ENCODE peak calls at places on chromosomes 6 and 20, in six cellular contexts. A is sigmoid colon, Y is endothelial cell of umbilical vein, V is GM23338, U is upper lobe of left lung, X is breast epithelium. J is an unnamed sample.

GRCh38 chr20:53708129-53708968 is 114.7 kb upstream of the ZNF217 start:
- DNase-seq in A (no peak), Y (no peak), V (no peak), U (no peak), X (no peak), J (no peak)

GRCh38 chr6:154243793-154244768 is 112.5 kb downstream of the IPCEF1 start:
- DNase-seq in A (no peak), Y (no peak), V (no peak), U (no peak), X (no peak), J (no peak)

GRCh38 chr20:35443003-35443402 is 5.0 kb upstream of the GDF5 start:
- DNase-seq in A (no peak), Y (no peak), V (no peak), U (no peak), X (no peak), J (no peak)

GRCh38 chr6:52503853-52504777 is 72.7 kb downstream of the TRAM2 start:
- DNase-seq in A (peak; percentile 83), Y (peak; percentile 49), V (no peak), U (peak; percentile 97), X (peak; percentile 92), J (peak; percentile 96)

GRCh38 chr20:49948809-49949507 is 12.8 kb downstream of the RNF114 start:
- DNase-seq in A (no peak), Y (no peak), V (no peak), U (no peak), X (no peak), J (no peak)

GRCh38 chr6:166474721-166475565 is 92.2 kb upstream of the MPC1 start:
- DNase-seq in A (no peak), Y (no peak), V (no peak), U (no peak), X (no peak), J (no peak)

GRCh38 chr6:3176562-3177355 is 19.4 kb upstream of the TUBB2A start:
- DNase-seq in A (no peak), Y (peak; percentile 69), V (no peak), U (peak; percentile 43), X (no peak), J (no peak)

GRCh38 chr6:88008411-88008810 is 39.2 kb upstream of the SPACA1 start:
- DNase-seq in A (no peak), Y (no peak), V (no peak), U (no peak), X (no peak), J (no peak)

GRCh38 chr6:2799936-2800527 is 34.8 kb downstream of the WRNIP1 start:
- DNase-seq in A (no peak), Y (peak; percentile 87), V (no peak), U (no peak), X (no peak), J (no peak)

GRCh38 chr6:25173951-25174474 is 105.2 kb upstream of the CARMIL1 start:
- DNase-seq in A (no peak), Y (peak; percentile 93), V (no peak), U (peak; percentile 65), X (no peak), J (no peak)

GRCh38 chr6:108118791-108119211 is 44.3 kb upstream of the OSTM1 start:
- DNase-seq in A (no peak), Y (peak; percentile 30), V (no peak), U (no peak), X (no peak), J (no peak)

GRCh38 chr6:20877008-20877937 is 343.0 kb downstream of the CDKAL1 start:
- DNase-seq in A (peak; percentile 69), Y (peak; percentile 94), V (no peak), U (peak; percentile 79), X (peak; percentile 62), J (no peak)

DNA sequence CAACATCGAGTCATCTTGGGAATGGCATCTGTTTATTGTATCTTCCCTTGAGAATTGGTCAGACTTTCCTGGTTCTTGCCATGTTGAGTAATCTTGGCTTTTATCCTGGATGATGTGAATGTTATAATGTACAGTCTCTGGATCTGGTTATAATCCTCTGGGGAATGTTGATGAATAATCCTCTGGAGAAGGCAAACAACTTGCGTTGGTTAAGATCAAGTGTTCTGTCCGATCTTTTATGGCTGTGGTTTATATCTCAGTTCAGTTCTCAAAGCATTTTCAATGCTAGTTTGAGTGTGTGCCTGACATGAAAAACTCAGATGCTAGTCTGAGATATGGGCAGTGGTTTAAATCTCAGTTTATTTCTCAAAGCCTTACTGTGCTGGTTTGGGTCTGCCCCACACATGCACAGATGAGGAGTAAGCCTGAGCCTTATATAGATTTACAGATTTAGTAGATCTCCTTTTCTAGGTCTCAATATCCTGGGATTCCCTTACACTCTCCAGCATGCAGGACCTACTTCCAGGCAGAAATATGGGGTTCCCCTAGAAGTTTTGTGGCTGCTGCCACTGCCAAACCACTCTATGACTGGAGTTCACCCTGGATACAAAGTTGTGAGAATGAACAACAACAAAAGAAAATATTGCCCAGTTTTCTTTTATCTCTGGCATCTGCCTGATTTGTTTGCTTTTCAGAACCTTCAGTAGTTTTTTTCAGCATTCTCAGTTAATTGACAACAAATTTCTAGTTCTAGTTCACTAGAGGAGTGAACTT is 191.8 kb upstream of the MAN1A1 start:
- DNase-seq in A (no peak), Y (no peak), V (no peak), U (no peak), X (no peak), J (no peak)
- TF ChIP-seq POLR2AphosphoS5 in A (peak; percentile 100), Y (no peak), V (no peak), U (no peak), X (no peak), J (peak; percentile 45)

GRCh38 chr6:37725967-37726366 is 28.3 kb upstream of the MDGA1 start:
- DNase-seq in A (no peak), Y (no peak), V (no peak), U (no peak), X (no peak), J (no peak)
- H3K4me3 ChIP-seq in A (no peak overlapping the region), Y (no peak overlapping the region), V (no peak overlapping the region), U (no peak overlapping the region), X (no peak overlapping the region), J (no peak overlapping the region)

GRCh38 chr6:168828800-168829199 is 387.8 kb downstream of the SMOC2 start:
- DNase-seq in A (no peak), Y (no peak), V (no peak), U (no peak), X (no peak), J (no peak)

GRCh38 chr6:168825226-168826077 is 384.5 kb downstream of the SMOC2 start:
- DNase-seq in A (no peak), Y (no peak), V (no peak), U (no peak), X (no peak), J (no peak)

GRCh38 chr6:168827484-168827883 is 386.5 kb downstream of the SMOC2 start:
- DNase-seq in A (no peak), Y (no peak), V (no peak), U (no peak), X (no peak), J (no peak)

GRCh38 chr6:168826078-168826390 is 385.1 kb downstream of the SMOC2 start:
- DNase-seq in A (no peak), Y (no peak), V (no peak), U (no peak), X (no peak), J (no peak)

GRCh38 chr6:168828035-168828434 is 387.1 kb downstream of the SMOC2 start:
- DNase-seq in A (no peak), Y (no peak), V (no peak), U (no peak), X (no peak), J (no peak)
- TF ChIP-seq POLR2AphosphoS5 in A (no peak), Y (no peak), V (no peak), U (no peak), X (no peak), J (no peak)

DNA sequence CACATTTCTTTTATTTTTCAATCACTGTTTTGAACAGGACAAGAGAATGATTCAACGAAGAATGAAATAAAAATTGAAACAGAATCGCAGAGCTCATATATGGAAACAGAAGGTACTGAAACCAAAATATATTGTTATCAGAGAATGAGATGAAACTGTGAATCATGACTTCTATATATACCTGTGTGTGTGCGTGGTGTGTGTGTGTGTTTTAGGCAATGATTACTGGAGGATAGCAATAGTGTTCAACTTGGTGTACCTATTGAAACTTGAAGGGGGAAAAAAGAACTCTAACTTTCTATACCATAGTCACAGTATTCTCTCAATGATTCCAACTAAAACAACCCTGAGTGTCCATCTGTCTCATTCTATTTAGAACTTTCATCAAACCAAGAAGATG is 586.6 kb downstream of the KIF16B start:
- DNase-seq in A (no peak), Y (no peak), V (no peak), U (no peak), X (no peak), J (no peak)
- H3K4me3 ChIP-seq in A (no peak overlapping the region), Y (no peak overlapping the region), V (no peak overlapping the region), U (no peak overlapping the region), X (no peak overlapping the region), J (no peak overlapping the region)

GRCh38 chr20:19067986-19068385 is 144.5 kb upstream of the SLC24A3 start:
- DNase-seq in A (no peak), Y (no peak), V (no peak), U (no peak), X (no peak), J (no peak)
- TF ChIP-seq POLR2AphosphoS5 in A (no peak), Y (no peak), V (no peak), U (no peak), X (no peak), J (no peak)